ENCODE peak calls at places on chromosomes 1 and 21, in six cellular contexts. E, J, A, N, K and V are unnamed samples.

GRCh38 chr21:33022489-33022827 is 3.3 kb upstream of the OLIG2 start:
- DNase-seq in E (no peak), J (no peak), A (no peak), N (no peak), K (no peak), V (no peak)

GRCh38 chr1:67566803-67567202 is 118.2 kb upstream of the GADD45A start:
- DNase-seq in E (peak), J (no peak), A (no peak), N (no peak), K (no peak), V (no peak)

GRCh38 chr1:192126030-192126619 is 32.1 kb upstream of the RGS18 start:
- DNase-seq in E (no peak), J (no peak), A (no peak), N (no peak), K (no peak), V (no peak)

GRCh38 chr1:156337052-156337887 is 822 bp downstream of the CCT3 start:
- DNase-seq in E (peak), J (no peak), A (no peak), N (no peak), K (peak), V (no peak)

GRCh38 chr1:18410407-18410806 is 70.3 kb upstream of the KLHDC7A start:
- DNase-seq in E (no peak), J (peak), A (no peak), N (no peak), K (no peak), V (no peak)

GRCh38 chr1:151196292-151196800 is 2.0 kb upstream of the PIP5K1A start:
- DNase-seq in E (peak), J (peak), A (peak), N (no peak), K (peak), V (peak)

GRCh38 chr1:6962390-6962955 is 177.2 kb downstream of the CAMTA1 start:
- DNase-seq in E (no peak), J (no peak), A (peak), N (no peak), K (no peak), V (no peak)

GRCh38 chr1:9715536-9716226 is 64.2 kb downstream of the PIK3CD start:
- DNase-seq in E (no peak), J (no peak), A (no peak), N (no peak), K (no peak), V (no peak)

GRCh38 chr1:171841050-171841910 is at the start of gene DNM3:
- DNase-seq in E (peak), J (peak), A (peak), N (peak), K (peak), V (peak)

GRCh38 chr1:155882235-155882634 is 22.9 kb downstream of the SYT11 start:
- DNase-seq in E (no peak), J (no peak), A (no peak), N (no peak), K (no peak), V (no peak)

GRCh38 chr1:218344814-218345672 is at the start of gene TGFB2:
- DNase-seq in E (peak), J (peak), A (peak), N (no peak), K (peak), V (no peak)

GRCh38 chr1:233668725-233669294 is 54.9 kb downstream of the KCNK1 start:
- DNase-seq in E (peak), J (no peak), A (no peak), N (no peak), K (no peak), V (no peak)

GRCh38 chr1:244087611-244088010 is 36.5 kb downstream of the ZBTB18 start:
- DNase-seq in E (no peak), J (no peak), A (no peak), N (no peak), K (no peak), V (no peak)
- H3K23ac ChIP-seq in E (no peak), J (no peak), A (no peak), N (no peak), K (no peak), V (no peak)

GRCh38 chr1:225412301-225412700 is 15.5 kb downstream of the LBR start:
- DNase-seq in E (no peak), J (no peak), A (no peak), N (no peak), K (no peak), V (no peak)
- H2BK15ac ChIP-seq in E (no peak), J (no peak), A (no peak), N (no peak), K (no peak), V (no peak)

GRCh38 chr21:44873356-44874239 is at the start of gene PTTG1IP:
- DNase-seq in E (peak), J (peak), A (peak), N (peak), K (peak), V (peak)

GRCh38 chr21:44872568-44873355 is 728 bp downstream of the PTTG1IP start:
- DNase-seq in E (peak), J (no peak), A (peak), N (no peak), K (peak), V (peak)

GRCh38 chr21:44870748-44871495 is 2.6 kb downstream of the PTTG1IP start:
- DNase-seq in E (no peak), J (no peak), A (no peak), N (no peak), K (peak), V (no peak)

GRCh38 chr21:44871576-44872265 is 1.8 kb downstream of the PTTG1IP start:
- DNase-seq in E (peak), J (no peak), A (no peak), N (no peak), K (peak), V (no peak)

DNA sequence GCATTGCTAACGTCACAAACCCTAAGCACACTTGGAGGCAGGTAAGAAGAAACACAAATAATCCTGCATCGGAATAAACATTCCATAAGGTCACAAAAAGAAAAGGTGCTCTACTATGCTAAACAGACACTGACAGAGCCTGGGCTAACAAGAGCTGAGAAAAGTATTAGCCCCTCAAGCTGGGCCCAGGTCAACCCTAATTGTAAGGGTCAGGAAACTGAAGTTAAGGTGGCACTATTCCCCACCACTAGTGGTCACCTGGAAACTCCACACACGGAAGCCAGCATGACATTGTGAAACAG is 1.3 kb downstream of the PTTG1IP start:
- DNase-seq in E (no peak), J (no peak), A (peak), N (no peak), K (no peak), V (no peak)
- H3K23ac ChIP-seq in E (peak), J (peak), A (no peak), N (no peak), K (no peak), V (peak)

DNA sequence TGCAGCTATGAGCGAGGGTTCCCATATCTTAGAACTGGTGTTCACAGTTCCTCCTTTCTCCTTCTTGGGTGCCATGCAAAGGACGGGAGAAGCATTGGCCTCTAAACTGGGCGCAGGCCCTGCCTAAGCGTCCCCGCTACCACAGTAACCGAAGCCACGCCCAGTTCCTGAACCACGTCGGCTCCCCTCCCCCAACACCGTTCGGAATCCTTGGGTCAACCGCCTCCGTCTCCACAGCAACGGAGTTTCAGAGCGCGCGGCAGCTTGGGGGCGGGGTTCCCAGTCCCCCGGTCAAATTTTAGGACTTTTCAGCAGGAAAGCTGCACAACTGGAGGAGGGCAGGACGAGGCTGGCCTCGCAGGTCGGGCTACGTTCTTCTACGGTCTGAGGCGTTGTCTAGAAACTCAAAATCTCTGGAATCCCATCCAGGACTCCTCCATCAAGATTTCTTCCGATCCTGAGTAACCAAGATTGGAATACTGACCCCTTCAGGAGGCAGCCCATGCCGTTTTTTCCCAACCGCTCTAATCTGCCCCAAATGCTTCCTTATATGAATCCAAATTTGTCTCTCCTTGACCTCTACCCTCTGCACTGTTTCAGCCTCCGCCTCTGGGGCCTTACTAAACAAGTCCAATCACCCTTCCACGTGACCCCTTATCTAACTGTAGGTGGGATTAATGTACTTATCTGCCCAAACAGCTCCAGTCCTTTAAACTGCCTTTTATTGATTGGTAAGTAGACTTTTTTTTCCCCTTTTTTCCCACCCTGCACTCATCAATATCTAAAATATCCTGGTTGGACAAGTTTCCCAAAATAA is at the start of gene SPAG17:
- DNase-seq in E (peak), J (peak), A (peak), N (peak), K (peak), V (peak)
- H2BK15ac ChIP-seq in E (no peak), J (no peak), A (no peak), N (peak), K (no peak), V (no peak)

GRCh38 chr21:14054682-14055081 is 156.1 kb downstream of the LIPI start:
- DNase-seq in E (no peak), J (no peak), A (no peak), N (no peak), K (no peak), V (no peak)

GRCh38 chr21:14058566-14058965 is 152.2 kb downstream of the LIPI start:
- DNase-seq in E (no peak), J (no peak), A (no peak), N (no peak), K (no peak), V (no peak)

GRCh38 chr21:14057313-14057712 is 153.4 kb downstream of the LIPI start:
- DNase-seq in E (no peak), J (no peak), A (no peak), N (no peak), K (no peak), V (no peak)

GRCh38 chr21:14056771-14057191 is 154.0 kb downstream of the LIPI start:
- DNase-seq in E (no peak), J (peak), A (no peak), N (no peak), K (no peak), V (no peak)
- H3K23ac ChIP-seq in E (no peak), J (no peak), A (no peak), N (peak), K (no peak), V (peak)